ENCODE peak calls at places on chromosomes 11 and 22, in five cellular contexts. G, P, E, T and A are unnamed samples.

GRCh38 chr11:30775123-30775522 is 189.0 kb upstream of the MPPED2 start:
- DNase-seq in G (no peak), P (no peak), E (no peak), T (no peak), A (no peak)

GRCh38 chr22:50699754-50700386 is 27.2 kb downstream of the SHANK3 start:
- DNase-seq in G (no peak), P (no peak), E (no peak), T (no peak), A (no peak)

GRCh38 chr11:64034411-64034811 is 1.3 kb upstream of the FLRT1 start:
- DNase-seq in G (no peak), P (no peak), E (no peak), T (no peak), A (no peak)

GRCh38 chr11:75858613-75859012 is 43.6 kb downstream of the UVRAG start:
- DNase-seq in G (no peak), P (no peak), E (no peak), T (no peak), A (no peak)

GRCh38 chr22:26558246-26558895 is 31.6 kb downstream of the TPST2 start:
- DNase-seq in G (no peak), P (no peak), E (no peak), T (no peak), A (no peak)

GRCh38 chr22:32652609-32653008 is 148.9 kb upstream of the TIMP3 start:
- DNase-seq in G (no peak), P (no peak), E (no peak), T (no peak), A (no peak)

GRCh38 chr22:48884292-48884691 is 943.4 kb downstream of the BRD1 start:
- DNase-seq in G (no peak), P (no peak), E (no peak), T (no peak), A (no peak)

GRCh38 chr11:16335236-16335962 is 20.9 kb downstream of the SOX6 start:
- DNase-seq in G (no peak), P (no peak), E (no peak), T (no peak), A (no peak)

GRCh38 chr11:83070878-83071640 is 638 bp downstream of the RAB30 start:
- DNase-seq in G (no peak), P (peak; percentile 36), E (peak; percentile 61), T (peak; percentile 49), A (no peak)

GRCh38 chr11:112172362-112172994 is 2.8 kb upstream of the BCO2 start:
- DNase-seq in G (no peak), P (no peak), E (no peak), T (no peak), A (no peak)

GRCh38 chr22:29762263-29762662 is 4.5 kb downstream of the ZMAT5 start:
- DNase-seq in G (no peak), P (no peak), E (no peak), T (no peak), A (no peak)